ENCODE peak calls at places on chromosomes 12 and 14, in five cellular contexts. T, I, E, O and M are unnamed samples.

GRCh38 chr12:118541945-118542344 is 165.6 kb downstream of the SUDS3 start:
- DNase-seq in E (no peak), T (no peak), O (no peak), I (no peak), M (no peak)

GRCh38 chr12:98424726-98425401 is 90.5 kb upstream of the TMPO start:
- DNase-seq in E (peak), I (peak), T (no peak), O (peak), M (no peak)

GRCh38 chr14:53126705-53127104 is 26.4 kb downstream of the DDHD1 start:
- DNase-seq in O (no peak), E (no peak), I (no peak), T (no peak), M (no peak)

GRCh38 chr12:69476276-69477017 is 6.3 kb downstream of the FRS2 start:
- DNase-seq in O (no peak), T (no peak), I (no peak), E (no peak), M (no peak)

GRCh38 chr12:110141389-110141788 is 17.2 kb downstream of the IFT81 start:
- DNase-seq in I (no peak), T (no peak), O (no peak), E (no peak), M (no peak)

GRCh38 chr14:79947440-79947839 is 263.9 kb downstream of the DIO2 start:
- DNase-seq in I (no peak), T (no peak), E (no peak), O (no peak), M (no peak)

GRCh38 chr14:72479471-72479931 is 414.4 kb downstream of the DPF3 start:
- DNase-seq in E (no peak), T (peak), O (no peak), I (no peak), M (no peak)

GRCh38 chr12:114933428-114934160 is 249.6 kb upstream of the TBX3 start:
- DNase-seq in E (no peak), I (peak), T (no peak), O (peak), M (no peak)

GRCh38 chr12:77742631-77743030 is 88.1 kb upstream of the NAV3 start:
- DNase-seq in T (no peak), O (no peak), E (no peak), I (no peak), M (no peak)

GRCh38 chr12:97181571-97182265 is 274.7 kb downstream of the NEDD1 start:
- DNase-seq in T (no peak), I (no peak), O (no peak), E (no peak), M (no peak)

GRCh38 chr14:101185946-101186345 is 282.4 kb upstream of the RTL1 start:
- DNase-seq in I (no peak), E (no peak), T (no peak), O (no peak), M (no peak)

GRCh38 chr14:68702105-68702504 is 90.8 kb downstream of the ZFP36L1 start:
- DNase-seq in E (no peak), I (no peak), T (no peak), O (no peak), M (no peak)

GRCh38 chr12:108175310-108175709 is 46.2 kb downstream of the WSCD2 start:
- DNase-seq in I (no peak), T (no peak), E (no peak), O (no peak), M (no peak)

GRCh38 chr14:58098507-58098906 is 53.5 kb downstream of the ARMH4 start:
- DNase-seq in I (no peak), E (no peak), T (no peak), O (peak), M (no peak)

GRCh38 chr12:121124402-121125109 is 8.1 kb upstream of the P2RX7 start:
- DNase-seq in I (peak), T (no peak), O (peak), E (no peak), M (no peak)

GRCh38 chr12:120710805-120711296 is 593 bp downstream of the UNC119B start:
- DNase-seq in I (no peak), O (no peak), E (peak), T (no peak), M (peak)

GRCh38 chr12:100995201-100995600 is 200.6 kb downstream of the ANO4 start:
- DNase-seq in O (no peak), T (no peak), I (no peak), E (no peak), M (peak)

GRCh38 chr14:57470909-57471308 is 22.7 kb downstream of the CCDC198 start:
- DNase-seq in T (no peak), O (no peak), E (no peak), I (no peak), M (no peak)

GRCh38 chr14:104346112-104346462 is 207.7 kb downstream of the KIF26A start:
- DNase-seq in I (no peak), T (no peak), O (no peak), E (no peak), M (no peak)

GRCh38 chr12:89247962-89248361 is 104.3 kb downstream of the DUSP6 start:
- DNase-seq in E (no peak), T (no peak), O (no peak), I (no peak), M (no peak)

GRCh38 chr14:58824796-58825195 is 187.0 kb downstream of the DACT1 start:
- DNase-seq in O (no peak), E (no peak), T (no peak), I (no peak), M (no peak)

GRCh38 chr12:4145990-4146859 is 127.3 kb upstream of the CCND2 start:
- DNase-seq in E (no peak), O (no peak), T (peak), I (no peak), M (no peak)

GRCh38 chr14:31926123-31926522 is 151.0 kb upstream of the ARHGAP5 start:
- DNase-seq in I (peak), T (no peak), E (no peak), O (peak), M (no peak)